ENCODE peak calls at places on chromosomes 7 and 10, in four cellular contexts. C is AG10803, U is tibial artery, G is nephron progenitor cell. Y is an unnamed sample.
A peak's percentile ranks its signal among the peaks of the same experiment; 100 is the strongest.

GRCh38 chr10:123287594-123288247 is 133.5 kb downstream of the BUB3 start:
- DNase-seq in G (no peak), C (no peak), U (no peak), Y (no peak)

GRCh38 chr7:25244193-25244592 is 15.9 kb upstream of the NPVF start:
- DNase-seq in U (no peak), C (no peak), G (no peak), Y (no peak)

GRCh38 chr10:58647770-58648169 is 135.1 kb downstream of the BICC1 start:
- DNase-seq in G (no peak), U (no peak), C (peak; percentile 61), Y (no peak)

GRCh38 chr7:116167177-116167576 is 43.2 kb upstream of the TES start:
- DNase-seq in C (no peak), G (no peak), U (no peak), Y (no peak)

GRCh38 chr7:44979481-44980392 is 922 bp upstream of the MYO1G start:
- DNase-seq in U (no peak), C (no peak), G (no peak), Y (no peak)

GRCh38 chr7:29980151-29980550 is 9.4 kb downstream of the SCRN1 start:
- DNase-seq in G (no peak), U (no peak), C (no peak), Y (no peak)

GRCh38 chr7:34158311-34158710 is 253.0 kb downstream of the BMPER start:
- DNase-seq in G (no peak), U (peak; percentile 64), C (no peak), Y (no peak)

GRCh38 chr7:100823140-100823525 is 4.2 kb downstream of the EPHB4 start:
- DNase-seq in G (no peak), U (no peak), C (no peak), Y (no peak)

GRCh38 chr10:89556590-89556989 is 21.2 kb upstream of the SLC16A12 start:
- DNase-seq in G (no peak), U (no peak), C (peak; percentile 20), Y (no peak)

GRCh38 chr10:77436257-77436780 is 201.3 kb downstream of the KCNMA1 start:
- DNase-seq in C (no peak), U (no peak), G (no peak), Y (no peak)

GRCh38 chr7:131560061-131560460 is 3.6 kb upstream of the PODXL start:
- DNase-seq in U (no peak), C (no peak), G (no peak), Y (no peak)

GRCh38 chr7:11607676-11608075 is 224.3 kb downstream of the THSD7A start:
- DNase-seq in U (no peak), C (no peak), G (no peak), Y (no peak)

GRCh38 chr10:74289956-74290355 is 138.9 kb downstream of the ADK start:
- DNase-seq in U (no peak), C (peak; percentile 37), G (no peak), Y (no peak)

GRCh38 chr10:34824870-34825269 is 9.8 kb upstream of the PARD3 start:
- DNase-seq in C (no peak), U (no peak), G (peak; percentile 20), Y (no peak)

GRCh38 chr7:93228302-93228701 is 2.0 kb upstream of the HEPACAM2 start:
- DNase-seq in C (peak; percentile 66), U (no peak), G (peak; percentile 26), Y (peak; percentile 39)

GRCh38 chr10:93445097-93445960 is 36.8 kb downstream of the MYOF start:
- DNase-seq in G (peak; percentile 87), U (peak; percentile 98), C (peak; percentile 99), Y (peak; percentile 93)

GRCh38 chr7:69911337-69911736 is 313.1 kb downstream of the AUTS2 start:
- DNase-seq in G (no peak), U (no peak), C (no peak), Y (no peak)

GRCh38 chr7:144670251-144670650 is 165.6 kb downstream of the TPK1 start:
- DNase-seq in C (no peak), U (peak; percentile 30), G (no peak), Y (no peak)
- TF ChIP-seq CTCF in C (no peak), U (no peak), G (no peak), Y (no peak)

GRCh38 chr10:18699849-18700554 is 40.8 kb downstream of the ARL5B start:
- DNase-seq in G (no peak), U (no peak), C (peak; percentile 44), Y (no peak)
- TF ChIP-seq CTCF in G (no peak), U (no peak), C (no peak), Y (no peak)

GRCh38 chr7:149837620-149838223 is 453 bp upstream of the ZNF862 start:
- DNase-seq in U (no peak), C (no peak), G (no peak), Y (no peak)

GRCh38 chr7:149836434-149836833 is 1.7 kb upstream of the ZNF862 start:
- DNase-seq in G (no peak), U (no peak), C (no peak), Y (no peak)

GRCh38 chr7:149839933-149840332 is 1.8 kb downstream of the ZNF862 start:
- DNase-seq in U (no peak), C (no peak), G (no peak), Y (no peak)

GRCh38 chr7:149838224-149838991 is at the start of gene ZNF862:
- DNase-seq in C (peak; percentile 96), G (peak; percentile 96), U (peak; percentile 98), Y (peak; percentile 88)

GRCh38 chr7:149838992-149839408 is 825 bp downstream of the ZNF862 start:
- DNase-seq in C (peak; percentile 17), U (no peak), G (no peak), Y (no peak)
- TF ChIP-seq CTCF in C (no peak), U (no peak), G (no peak), Y (peak; percentile 2)

GRCh38 chr7:105851064-105851463 is 25.3 kb downstream of the ATXN7L1 start:
- DNase-seq in G (no peak), U (no peak), C (no peak), Y (no peak)

GRCh38 chr7:105854516-105854915 is 21.9 kb downstream of the ATXN7L1 start:
- DNase-seq in C (peak; percentile 27), U (no peak), G (no peak), Y (no peak)

GRCh38 chr7:105857009-105857952 is 19.1 kb downstream of the ATXN7L1 start:
- DNase-seq in G (no peak), C (no peak), U (no peak), Y (no peak)

GRCh38 chr7:105849122-105849855 is 27.1 kb downstream of the ATXN7L1 start:
- DNase-seq in C (no peak), U (no peak), G (no peak), Y (no peak)

DNA sequence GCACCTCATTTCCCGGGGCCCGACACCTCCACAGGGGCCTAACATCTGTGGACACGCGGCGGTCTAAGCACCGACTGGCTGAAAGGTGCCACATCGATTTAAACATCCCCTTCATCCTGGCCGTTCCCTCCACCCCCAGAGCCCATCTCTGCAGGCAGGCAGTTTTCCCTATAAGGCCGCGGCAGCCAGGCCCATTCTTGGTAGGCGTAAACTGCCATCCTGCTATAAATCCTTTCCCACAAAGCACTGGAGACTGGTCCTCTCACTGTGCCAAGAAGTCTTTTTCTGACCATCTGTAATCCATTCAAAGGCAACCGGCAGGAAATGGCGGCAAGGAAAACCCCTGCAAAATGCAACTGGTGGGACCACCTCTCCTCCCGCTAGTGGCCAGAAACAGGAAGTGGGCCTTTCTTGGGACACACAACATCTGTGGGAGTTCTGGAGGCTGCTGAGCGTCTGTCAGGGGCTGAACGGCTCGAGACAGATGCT is 22.4 kb downstream of the ATXN7L1 start:
- DNase-seq in U (no peak), C (peak; percentile 70), G (peak; percentile 37), Y (no peak)
- TF ChIP-seq CTCF in U (peak; percentile 14), C (peak; percentile 36), G (no peak), Y (peak; percentile 21)

DNA sequence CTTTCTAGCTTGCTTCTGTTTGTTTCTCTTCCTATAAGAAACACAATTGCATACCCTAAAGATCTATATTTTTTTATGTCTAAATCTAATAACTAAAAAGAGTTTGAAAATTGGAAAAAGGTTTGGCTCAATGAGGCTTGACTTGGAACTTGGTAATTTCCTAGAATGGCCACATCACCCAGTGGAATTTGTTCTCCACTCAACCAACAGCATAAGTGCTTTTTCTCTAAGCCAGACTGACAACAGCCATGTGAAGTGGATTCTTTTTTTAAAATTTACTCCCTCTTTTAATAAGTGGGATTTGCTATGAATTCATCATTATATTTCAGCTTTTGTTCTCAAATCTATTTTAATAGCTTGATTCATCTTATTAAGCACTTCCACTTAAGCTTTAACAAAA is 33.8 kb downstream of the GBF1 start:
- DNase-seq in C (no peak), U (no peak), G (no peak), Y (no peak)
- TF ChIP-seq CTCF in C (no peak), U (no peak), G (no peak), Y (no peak)

GRCh38 chr7:98252655-98253054 is 623 bp upstream of the TECPR1 start:
- DNase-seq in U (no peak), C (peak; percentile 14), G (no peak), Y (no peak)

GRCh38 chr7:98251251-98251843 is 685 bp downstream of the TECPR1 start:
- DNase-seq in U (peak; percentile 30), G (no peak), C (no peak), Y (no peak)

GRCh38 chr7:98254516-98254915 is 2.5 kb upstream of the TECPR1 start:
- DNase-seq in C (no peak), U (no peak), G (no peak), Y (no peak)

GRCh38 chr7:98250789-98251188 is 1.2 kb downstream of the TECPR1 start:
- DNase-seq in G (no peak), C (no peak), U (no peak), Y (no peak)

GRCh38 chr7:98251844-98252639 is at the start of gene TECPR1:
- DNase-seq in C (peak; percentile 89), G (peak; percentile 94), U (peak; percentile 94), Y (peak; percentile 47)
- TF ChIP-seq CTCF in C (no peak), G (no peak), U (no peak), Y (peak; percentile 7)

Y was measured in AG09309.